ENCODE peak calls at places on chromosomes 1 and 21, in nine cellular contexts. L, Q, O, M, Y, H, C, X and R are unnamed samples.

GRCh38 chr21:45299026-45299863 is 11.6 kb upstream of the POFUT2 start:
- DNase-seq in Q (peak), L (no peak), C (peak), Y (no peak), H (no peak), M (no peak), X (no peak), O (no peak), R (peak)

GRCh38 chr1:90717665-90718410 is 736 bp upstream of the BARHL2 start:
- DNase-seq in C (no peak), X (no peak), M (no peak), H (peak), L (peak), O (peak), Q (no peak), Y (peak), R (no peak)

GRCh38 chr1:17239420-17239819 is 9.5 kb upstream of the PADI3 start:
- DNase-seq in M (no peak), O (peak), L (peak), Q (peak), C (no peak), X (peak), H (peak), Y (peak), R (peak)

GRCh38 chr1:172477216-172477615 is 33.3 kb upstream of the PIGC start:
- DNase-seq in Y (no peak), O (no peak), H (no peak), C (no peak), L (no peak), X (no peak), Q (peak), M (no peak), R (no peak)

GRCh38 chr1:202282596-202283283 is 59.0 kb downstream of the UBE2T start:
- DNase-seq in X (no peak), Y (no peak), M (no peak), L (no peak), H (no peak), Q (peak), C (no peak), O (no peak), R (no peak)

GRCh38 chr21:21163904-21164303 is 165.7 kb downstream of the NCAM2 start:
- DNase-seq in Q (peak), Y (peak), H (peak), O (peak), X (peak), C (no peak), L (peak), M (no peak), R (no peak)

GRCh38 chr21:33908760-33909159 is 6.8 kb downstream of the ATP5PO start:
- DNase-seq in O (no peak), X (no peak), Y (no peak), H (no peak), C (no peak), L (no peak), M (peak), Q (no peak), R (no peak)

GRCh38 chr1:243944429-243945160 is 94.6 kb upstream of the AKT3 start:
- DNase-seq in Q (peak), L (peak), Y (peak), O (peak), H (no peak), X (no peak), C (no peak), M (no peak), R (no peak)

GRCh38 chr1:198657550-198658064 is 18.8 kb downstream of the PTPRC start:
- DNase-seq in X (peak), O (no peak), M (no peak), Q (peak), H (no peak), Y (peak), L (peak), C (no peak), R (no peak)

GRCh38 chr1:39394598-39394997 is 96.8 kb upstream of the BMP8A start:
- DNase-seq in X (no peak), L (no peak), Q (peak), Y (peak), M (no peak), O (no peak), C (no peak), H (no peak), R (no peak)

GRCh38 chr1:222310830-222311229 is 237.1 kb downstream of the HHIPL2 start:
- DNase-seq in Y (no peak), O (no peak), Q (no peak), H (no peak), X (no peak), L (no peak), M (no peak), C (peak), R (no peak)

GRCh38 chr1:232553050-232553754 is 76.7 kb downstream of the SIPA1L2 start:
- DNase-seq in O (no peak), M (no peak), C (peak), L (peak), X (no peak), H (peak), Q (no peak), Y (peak), R (no peak)

GRCh38 chr1:226628624-226629155 is 80.1 kb downstream of the STUM start:
- DNase-seq in Q (no peak), M (no peak), L (no peak), H (peak), C (no peak), O (no peak), X (no peak), Y (no peak), R (peak)

GRCh38 chr1:178075323-178075722 is 18.6 kb upstream of the RASAL2 start:
- DNase-seq in X (no peak), M (no peak), Q (no peak), O (no peak), H (no peak), L (no peak), C (no peak), Y (no peak), R (no peak)

GRCh38 chr1:103129255-103129654 is 20.9 kb upstream of the COL11A1 start:
- DNase-seq in Q (peak), L (no peak), H (no peak), X (no peak), M (no peak), C (no peak), Y (peak), O (no peak), R (no peak)

GRCh38 chr1:20399196-20399595 is 86.8 kb downstream of the CAMK2N1 start:
- DNase-seq in M (no peak), Q (no peak), L (no peak), H (no peak), Y (no peak), C (no peak), X (no peak), O (no peak), R (peak)

GRCh38 chr1:208807446-208808117 is 563.4 kb upstream of the PLXNA2 start:
- DNase-seq in H (no peak), C (no peak), Q (peak), O (no peak), X (no peak), M (no peak), Y (no peak), L (no peak), R (no peak)

GRCh38 chr1:44377925-44378784 is 23.1 kb upstream of the ERI3 start:
- DNase-seq in M (no peak), Y (peak), C (peak), X (peak), L (peak), Q (no peak), H (peak), O (peak), R (no peak)

GRCh38 chr1:156961709-156962108 is 41.3 kb downstream of the LRRC71 start:
- DNase-seq in H (no peak), M (no peak), X (no peak), Y (no peak), Q (no peak), C (no peak), L (no peak), O (peak), R (no peak)

GRCh38 chr1:33805988-33806387 is 57.9 kb upstream of the HMGB4 start:
- DNase-seq in L (no peak), H (no peak), Q (no peak), C (no peak), Y (no peak), O (peak), M (no peak), X (no peak), R (no peak)

GRCh38 chr1:184634296-184634695 is 120.4 kb downstream of the EDEM3 start:
- DNase-seq in O (no peak), Y (no peak), M (no peak), Q (no peak), L (no peak), H (no peak), X (no peak), C (no peak), R (no peak)

GRCh38 chr1:47596328-47596727 is 158.5 kb downstream of the FOXD2 start:
- DNase-seq in M (peak), H (no peak), O (no peak), L (no peak), X (no peak), Y (no peak), C (no peak), Q (no peak), R (no peak)

GRCh38 chr21:26194811-26195251 is 24.3 kb upstream of the APP start:
- DNase-seq in Q (no peak), X (no peak), M (no peak), C (no peak), O (no peak), Y (no peak), H (no peak), L (no peak), R (no peak)

GRCh38 chr1:182301467-182302198 is 90.0 kb downstream of the GLUL start:
- DNase-seq in Y (peak), O (peak), C (peak), M (no peak), L (no peak), Q (peak), H (peak), X (peak), R (no peak)

GRCh38 chr1:98277111-98277510 is 356.3 kb upstream of the DPYD start:
- DNase-seq in O (no peak), X (peak), Y (peak), Q (peak), H (no peak), M (no peak), L (peak), C (no peak), R (no peak)

GRCh38 chr1:117783586-117784396 is 145.6 kb downstream of the GDAP2 start:
- DNase-seq in M (no peak), X (no peak), H (no peak), L (no peak), O (no peak), Y (no peak), C (no peak), Q (no peak), R (no peak)

GRCh38 chr1:157195521-157196244 is 57.5 kb upstream of the ETV3 start:
- DNase-seq in M (peak), Q (no peak), X (no peak), L (no peak), H (no peak), O (no peak), Y (no peak), C (no peak), R (no peak)

GRCh38 chr1:10520952-10521351 is 46.2 kb downstream of the PEX14 start:
- DNase-seq in X (no peak), M (no peak), H (no peak), Q (no peak), C (no peak), Y (no peak), L (no peak), O (no peak), R (no peak)

GRCh38 chr1:209504571-209504970 is 78.9 kb upstream of the CAMK1G start:
- DNase-seq in Y (no peak), X (no peak), L (no peak), C (no peak), M (no peak), Q (no peak), H (no peak), O (no peak), R (no peak)

GRCh38 chr1:147771216-147772125 is 11.1 kb upstream of the GJA5 start:
- DNase-seq in C (peak), Q (no peak), H (no peak), Y (no peak), M (no peak), X (no peak), L (no peak), O (no peak), R (no peak)

GRCh38 chr1:63116016-63116415 is 206.4 kb upstream of the FOXD3 start:
- DNase-seq in L (no peak), C (no peak), X (no peak), H (no peak), M (no peak), O (no peak), Q (no peak), Y (no peak), R (no peak)

GRCh38 chr1:43137445-43138052 is 34.5 kb downstream of the EBNA1BP2 start:
- DNase-seq in O (no peak), H (no peak), L (no peak), X (no peak), Y (no peak), M (no peak), C (no peak), Q (no peak), R (no peak)

GRCh38 chr21:27329255-27329851 is 362.5 kb upstream of the ADAMTS5 start:
- DNase-seq in H (no peak), L (no peak), M (no peak), C (no peak), O (no peak), Q (no peak), Y (no peak), X (no peak), R (no peak)

GRCh38 chr1:14055442-14056225 is 355.6 kb downstream of the PRDM2 start:
- DNase-seq in M (no peak), X (peak), Y (peak), C (no peak), L (no peak), Q (peak), O (no peak), H (no peak), R (no peak)

GRCh38 chr1:111190931-111191451 is 9.5 kb downstream of the DENND2D start:
- DNase-seq in C (no peak), L (no peak), X (no peak), O (no peak), M (no peak), Q (no peak), H (no peak), Y (peak), R (no peak)

GRCh38 chr1:243974451-243975292 is 76.4 kb upstream of the ZBTB18 start:
- DNase-seq in Y (peak), H (no peak), X (peak), O (peak), L (peak), M (no peak), Q (no peak), C (no peak), R (no peak)

GRCh38 chr1:23554481-23555224 is 4.6 kb downstream of the ID3 start:
- DNase-seq in X (peak), C (peak), Q (peak), L (peak), O (peak), H (peak), Y (peak), M (peak), R (peak)

GRCh38 chr1:182292193-182292741 is 99.3 kb downstream of the GLUL start:
- DNase-seq in Q (no peak), M (no peak), H (no peak), C (no peak), O (no peak), X (no peak), L (no peak), Y (peak), R (no peak)

GRCh38 chr1:31760422-31760900 is 3.7 kb downstream of the ADGRB2 start:
- DNase-seq in O (peak), L (no peak), H (no peak), C (no peak), Q (no peak), Y (peak), X (no peak), M (no peak), R (no peak)

DNA sequence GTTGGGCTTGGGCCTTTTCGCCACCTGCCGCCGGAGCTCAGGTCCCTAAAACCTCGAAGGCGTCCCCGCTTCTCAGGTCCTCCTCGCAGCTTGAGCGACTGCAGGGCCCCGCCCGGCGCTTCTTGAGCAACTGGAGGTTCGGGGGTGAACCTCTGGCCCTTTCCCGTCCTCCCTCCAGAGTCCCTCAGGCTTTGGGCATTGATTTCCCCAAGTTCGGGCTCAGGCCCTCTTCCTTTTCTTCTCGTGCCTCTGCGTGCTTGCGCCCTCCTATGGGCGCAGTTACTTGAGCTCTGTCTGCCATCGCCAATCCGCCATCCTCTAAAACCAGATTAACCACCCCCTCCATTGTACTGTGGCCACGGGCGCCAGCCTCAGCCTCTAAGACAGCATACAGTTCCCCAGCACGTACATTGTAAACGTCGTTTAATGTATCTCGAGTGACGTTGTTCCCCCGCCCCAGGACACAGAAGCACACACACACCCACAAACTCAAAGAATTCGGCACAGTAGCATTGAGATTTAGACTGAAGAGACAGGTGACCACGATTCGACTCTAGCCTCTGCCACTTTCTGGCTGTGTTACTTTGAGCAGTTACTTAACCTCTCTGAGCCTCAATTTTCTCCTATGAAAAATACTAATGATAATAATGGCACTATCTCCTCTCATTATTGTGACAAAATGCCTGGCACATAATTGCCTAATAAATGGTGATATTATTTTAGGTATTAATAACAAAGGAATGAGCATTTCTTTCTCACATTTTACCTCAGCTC is 22.6 kb downstream of the BTG2 start:
- DNase-seq in Y (peak), H (no peak), O (no peak), L (peak), M (no peak), Q (peak), C (peak), X (no peak), R (no peak)
- TF ChIP-seq CTCF in Y (peak), H (peak), O (peak), L (peak), M (peak), Q (peak), C (peak), X (peak), R (peak)

GRCh38 chr1:179077396-179077795 is 4.5 kb upstream of the TOR3A start:
- DNase-seq in Y (no peak), M (no peak), H (no peak), Q (peak), X (no peak), C (no peak), L (no peak), O (no peak), R (no peak)
- TF ChIP-seq CTCF in Y (no peak), M (no peak), H (no peak), Q (no peak), X (no peak), C (no peak), L (no peak), O (no peak), R (no peak)

GRCh38 chr1:46553506-46553905 is 2.1 kb upstream of the KNCN start:
- DNase-seq in O (no peak), C (no peak), L (no peak), H (no peak), Y (no peak), Q (no peak), M (no peak), X (no peak), R (no peak)
- TF ChIP-seq CTCF in O (peak), C (no peak), L (no peak), H (no peak), Y (no peak), Q (peak), M (no peak), X (no peak), R (no peak)

DNA sequence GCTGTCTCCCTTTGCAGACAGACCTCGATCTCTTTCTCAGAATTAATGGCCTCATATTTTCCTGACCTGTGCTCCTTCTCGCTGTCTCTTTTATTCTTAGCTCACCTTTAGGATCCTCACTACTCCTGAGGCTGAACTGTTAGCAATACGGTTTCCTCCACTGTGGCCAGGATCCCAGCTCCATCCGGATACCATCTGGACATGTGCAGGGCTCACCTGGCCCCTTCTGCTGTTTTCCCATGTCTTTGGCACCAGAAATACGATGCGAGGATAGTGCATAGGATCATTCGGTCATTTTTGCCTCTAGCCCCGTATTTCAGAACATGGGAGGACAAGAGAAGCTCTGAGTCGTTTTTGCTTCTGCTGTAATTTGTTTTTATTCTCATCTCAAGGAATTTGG is 108.5 kb upstream of the KIF26B start:
- DNase-seq in L (no peak), H (no peak), O (no peak), C (no peak), Y (no peak), X (no peak), Q (no peak), M (no peak), R (no peak)
- TF ChIP-seq CTCF in L (no peak), H (no peak), O (no peak), C (no peak), Y (no peak), X (no peak), Q (no peak), M (no peak), R (no peak)

DNA sequence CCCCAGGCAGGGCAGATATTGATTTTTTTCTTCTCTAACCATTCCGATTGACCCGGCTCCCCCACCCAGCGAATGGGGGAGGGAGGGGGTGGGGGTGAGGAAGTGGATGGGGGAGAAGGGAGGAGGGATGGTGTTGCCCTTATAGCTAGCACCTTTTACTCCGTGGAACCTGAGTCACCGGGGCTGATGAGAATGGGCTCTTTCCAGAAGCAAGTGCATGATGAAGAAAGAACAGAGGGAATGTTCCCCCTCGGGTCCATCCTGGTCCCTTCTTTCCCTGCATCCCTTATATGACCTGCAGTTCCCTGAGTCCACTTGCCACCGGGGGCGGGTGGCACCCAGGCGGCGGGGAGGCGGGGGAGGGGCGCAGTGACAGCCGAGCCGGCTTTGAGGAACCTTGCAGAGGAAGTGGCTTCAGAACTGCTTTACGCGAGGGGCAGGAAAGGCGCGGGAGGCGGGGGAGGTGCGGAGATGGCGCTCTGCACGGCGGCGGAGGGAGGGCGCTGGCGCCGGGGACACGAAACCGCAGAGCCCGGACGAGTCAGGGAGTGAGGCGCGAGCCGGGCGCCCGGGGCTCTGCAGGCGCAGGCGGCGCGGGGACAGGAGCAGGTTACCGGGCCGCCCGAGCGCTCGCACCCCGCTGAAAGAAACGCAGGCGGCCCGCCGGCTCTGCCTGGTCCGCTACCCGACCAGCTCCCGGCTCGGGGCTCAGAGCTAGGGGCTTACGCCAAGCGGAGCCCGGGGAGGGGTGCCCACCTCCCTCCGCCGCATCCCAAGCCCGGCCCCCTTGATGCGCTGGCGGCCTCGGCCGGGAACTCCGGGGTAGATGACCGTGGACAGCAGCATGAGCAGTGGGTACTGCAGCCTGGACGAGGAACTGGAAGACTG is 49.7 kb downstream of the RASSF5 start:
- DNase-seq in M (peak), Q (no peak), L (peak), Y (peak), X (no peak), C (peak), H (peak), O (peak), R (no peak)
- TF ChIP-seq CTCF in M (no peak), Q (no peak), L (no peak), Y (no peak), X (no peak), C (no peak), H (no peak), O (peak), R (no peak)

GRCh38 chr1:161484613-161485012 is 20.6 kb upstream of the FCGR2A start:
- DNase-seq in L (no peak), H (no peak), Y (no peak), C (no peak), O (peak), X (no peak), Q (no peak), M (no peak), R (no peak)
- TF ChIP-seq CTCF in L (peak), H (no peak), Y (no peak), C (no peak), O (peak), X (no peak), Q (peak), M (no peak), R (peak)